ENCODE peak calls at places on chromosome X, in eight cellular contexts. A is body of pancreas, I is transverse colon, C is HCT116, L is H1, U is endothelial cell of umbilical vein, H is esophagus squamous epithelium, R is uterus. P is an unnamed sample.

GRCh38 chrX:103839404-103839803 is 7.3 kb upstream of the RAB9B start:
- DNase-seq in A (no peak), I (no peak), C (no peak), L (no peak), U (no peak), H (no peak), R (no peak), P (no peak)

GRCh38 chrX:118220509-118220908 is 103.9 kb upstream of the KLHL13 start:
- DNase-seq in A (no peak), I (no peak), C (no peak), L (no peak), U (no peak), H (no peak), R (no peak), P (no peak)

GRCh38 chrX:120797201-120797938 is 78.3 kb downstream of the CT47B1 start:
- DNase-seq in A (no peak), I (no peak), C (no peak), L (no peak), U (peak; percentile 78), H (no peak), R (no peak), P (no peak)

GRCh38 chrX:22237479-22237878 is 35.2 kb upstream of the CBLL2 start:
- DNase-seq in A (no peak), I (no peak), C (no peak), L (no peak), U (no peak), H (no peak), R (no peak), P (no peak)

GRCh38 chrX:2373615-2374014 is 127.2 kb downstream of the DHRSX start:
- DNase-seq in A (no peak), I (no peak), C (no peak), L (no peak), U (no peak), H (no peak), R (no peak), P (no peak)

GRCh38 chrX:153966841-153967535 is 4.6 kb downstream of the HCFC1 start:
- DNase-seq in A (no peak), I (no peak), C (no peak), L (no peak), U (no peak), H (no peak), R (no peak), P (no peak)

GRCh38 chrX:71366674-71367256 is 608 bp downstream of the TAF1 start:
- DNase-seq in A (peak; percentile 15), I (peak; percentile 19), C (no peak), L (no peak), U (peak; percentile 40), H (no peak), R (peak; percentile 15), P (peak; percentile 52)

GRCh38 chrX:129651756-129652564 is 2.8 kb downstream of the APLN start:
- DNase-seq in A (no peak), I (no peak), C (no peak), L (no peak), U (no peak), H (no peak), R (no peak), P (no peak)

GRCh38 chrX:29661290-29661689 is 554.1 kb upstream of the MAGEB2 start:
- DNase-seq in A (no peak), I (no peak), C (no peak), L (no peak), U (peak; percentile 73), H (no peak), R (no peak), P (no peak)

DNA sequence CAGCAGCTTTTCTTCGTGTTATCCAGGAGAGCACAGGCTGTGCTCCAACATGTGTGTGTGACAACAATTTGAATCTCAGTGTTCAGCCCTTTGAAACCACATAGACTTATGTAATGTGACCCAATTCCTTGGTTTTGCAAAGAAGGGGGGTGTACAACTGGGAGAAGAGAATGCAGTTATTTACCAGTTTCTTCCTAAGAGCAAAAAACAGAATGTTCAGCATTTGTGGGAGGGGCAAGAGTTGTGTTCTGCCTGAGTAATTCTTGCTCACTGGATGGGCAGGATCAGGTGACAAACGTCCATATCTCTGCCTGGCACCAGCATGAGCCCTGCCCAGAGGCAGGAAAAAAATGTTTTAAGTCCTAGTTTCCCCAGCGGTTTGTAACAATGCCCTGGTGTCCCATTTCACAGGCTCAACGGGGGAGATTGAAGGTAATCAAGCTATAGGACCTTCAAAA is 72.0 kb downstream of the PRPS1 start:
- DNase-seq in A (peak; percentile 46), I (no peak), C (no peak), L (no peak), U (no peak), H (no peak), R (peak; percentile 61), P (peak; percentile 49)
- TF ChIP-seq POLR2A in A (no peak), I (no peak), C (no peak), L (no peak), U (no peak), H (no peak), R (no peak), P (peak; percentile 70)

DNA sequence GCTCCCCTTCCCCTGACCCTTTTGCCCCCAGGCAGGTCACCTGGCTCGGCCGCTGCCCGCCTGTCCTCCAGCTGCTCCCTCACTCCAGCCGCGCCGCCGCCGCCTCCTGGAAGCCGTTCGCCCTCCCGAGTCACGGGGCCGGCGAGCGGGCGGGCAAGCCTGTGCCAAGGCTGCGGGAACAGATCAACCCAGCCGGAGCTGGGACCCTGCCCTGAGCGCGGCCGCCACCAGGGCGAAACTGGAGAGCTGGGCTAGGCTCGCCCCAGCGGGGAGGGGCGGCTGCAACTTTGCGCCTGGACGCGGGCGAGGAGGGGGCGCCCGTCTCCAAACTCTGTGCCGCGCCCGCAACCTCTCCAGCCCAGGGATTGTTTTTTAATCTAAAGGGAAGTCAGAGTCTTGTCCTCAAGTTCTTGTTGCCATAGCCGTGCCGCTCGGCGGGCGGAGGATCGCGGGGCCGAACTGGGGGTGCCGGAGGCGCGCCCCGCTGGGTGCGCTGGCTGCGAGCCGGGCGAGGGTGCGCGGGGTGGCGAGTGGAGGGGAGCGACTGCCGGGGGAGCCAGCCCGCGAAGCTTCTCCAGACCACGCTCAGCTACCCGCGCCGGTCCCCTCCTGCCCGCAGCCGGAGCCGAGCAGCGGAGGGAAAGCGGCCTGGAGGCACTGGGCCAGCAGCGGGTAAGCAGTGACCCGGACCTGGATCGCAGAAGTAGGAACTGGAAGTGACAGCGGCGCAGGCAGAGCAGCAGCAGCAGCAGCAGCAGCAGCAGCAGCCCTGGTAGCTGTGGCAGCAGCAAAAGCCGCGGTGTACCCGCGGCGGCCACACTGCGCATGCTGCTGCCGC is 13.4 kb downstream of the ARHGEF6 start:
- DNase-seq in A (peak; percentile 57), I (peak; percentile 64), C (no peak), L (peak; percentile 2), U (peak; percentile 45), H (no peak), R (peak; percentile 60), P (peak; percentile 78)
- TF ChIP-seq POLR2A in A (no peak), I (no peak), C (no peak), L (no peak), U (no peak), H (no peak), R (peak; percentile 7), P (peak; percentile 51)

GRCh38 chrX:36753602-36754001 is 254.6 kb upstream of the FAM47C start:
- DNase-seq in A (no peak), I (no peak), C (no peak), L (no peak), U (no peak), H (no peak), R (no peak), P (no peak)
- TF ChIP-seq POLR2A in A (no peak), I (no peak), C (no peak), L (no peak), U (no peak), H (no peak), R (no peak), P (no peak)

DNA sequence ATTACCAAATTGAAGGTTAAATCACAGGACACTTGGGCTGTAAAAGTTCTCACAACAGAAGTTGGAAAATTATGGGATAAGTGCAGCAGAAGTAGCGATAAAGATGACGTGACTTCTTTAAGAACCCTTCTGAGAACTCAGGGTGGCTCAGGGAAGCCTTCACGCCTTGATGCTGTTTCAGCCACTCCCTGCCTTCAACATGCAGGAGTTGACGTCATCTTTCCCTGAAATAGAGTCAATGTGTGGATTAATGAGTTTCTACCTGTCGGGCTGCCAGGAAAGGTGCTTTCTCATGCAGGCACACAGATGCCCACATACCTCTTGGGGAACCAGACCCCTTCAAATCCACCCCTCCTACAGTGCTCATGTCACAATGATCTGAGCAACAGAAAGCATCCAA is 10.8 kb upstream of the GPM6B start:
- DNase-seq in A (no peak), I (no peak), C (no peak), L (no peak), U (no peak), H (no peak), R (no peak), P (no peak)
- TF ChIP-seq POLR2A in A (no peak), I (no peak), C (no peak), L (no peak), U (no peak), H (no peak), R (no peak), P (no peak)

GRCh38 chrX:136094962-136095361 is 52.4 kb upstream of the FHL1 start:
- DNase-seq in A (no peak), I (no peak), C (no peak), L (no peak), U (no peak), H (no peak), R (no peak), P (no peak)

DNA sequence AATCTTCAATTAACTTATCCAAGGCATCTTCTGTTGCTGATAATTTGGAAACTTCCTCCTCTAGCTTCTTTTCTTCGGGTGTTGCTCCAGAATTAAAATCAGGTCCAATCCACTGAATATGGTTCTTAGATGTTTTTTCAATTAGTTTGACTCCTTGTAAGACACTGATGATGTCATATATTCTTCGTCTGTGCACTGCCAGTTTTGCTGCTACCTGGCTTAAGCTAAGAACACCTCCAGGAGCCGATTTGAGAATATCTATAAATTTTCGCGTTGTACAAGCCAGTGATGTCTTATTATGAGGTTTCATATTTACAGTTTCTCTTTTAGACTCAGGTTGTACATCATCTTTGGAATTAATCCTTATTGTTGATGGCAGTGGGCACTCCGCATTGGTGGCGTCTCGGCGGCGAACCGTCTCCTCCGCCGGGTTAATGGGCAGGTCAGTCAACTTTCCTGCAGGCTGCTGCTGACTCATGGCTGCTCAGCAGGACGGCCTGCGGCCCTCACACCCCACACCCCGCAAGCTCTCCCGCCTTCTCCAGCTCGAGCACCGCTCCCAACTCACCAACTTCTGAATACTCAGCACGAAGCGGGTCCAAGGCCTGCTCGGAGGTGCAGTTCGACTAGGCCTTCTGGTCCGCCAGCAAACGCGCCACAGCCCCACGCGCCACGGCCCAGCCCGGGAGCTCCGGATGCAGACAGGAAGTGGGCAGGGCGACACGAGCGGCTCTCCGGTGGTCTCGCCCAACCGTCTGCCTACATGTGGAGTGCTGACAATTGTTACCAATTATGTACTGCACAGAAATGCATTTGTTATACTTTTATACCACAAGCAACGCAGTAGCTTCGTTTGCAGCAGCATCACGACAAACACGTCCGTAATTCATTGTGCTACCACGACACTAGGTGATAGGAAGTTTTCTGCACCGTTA is 49.2 kb upstream of the FHL1 start:
- DNase-seq in A (no peak), I (no peak), C (no peak), L (peak; percentile 15), U (no peak), H (no peak), R (no peak), P (no peak)
- TF ChIP-seq POLR2A in A (no peak), I (no peak), C (no peak), L (no peak), U (no peak), H (no peak), R (no peak), P (no peak)

P was measured in erythroblast.